ENCODE peak calls at places on chromosomes 13 and 19, in nine cellular contexts. N, E, S, Z, Q, W, L, K and U are unnamed samples.
A peak's percentile ranks its signal among the peaks of the same experiment; 100 is the strongest.

GRCh38 chr13:31908696-31909386 is 122.7 kb upstream of the FRY start:
- DNase-seq in N (no peak), E (no peak), S (no peak), Z (no peak), Q (no peak), W (no peak), L (no peak), K (no peak), U (no peak)

GRCh38 chr13:45396548-45397095 is 21.6 kb downstream of the SLC25A30 start:
- DNase-seq in N (no peak), E (no peak), S (no peak), Z (no peak), Q (no peak), W (no peak), L (no peak), K (no peak), U (no peak)

GRCh38 chr19:6794817-6795431 is 22.4 kb downstream of the VAV1 start:
- DNase-seq in N (no peak), E (no peak), S (no peak), Z (no peak), Q (no peak), W (no peak), L (no peak), K (no peak), U (no peak)

GRCh38 chr19:34556500-34556899 is 74.9 kb downstream of the WTIP start:
- DNase-seq in N (no peak), E (peak; percentile 45), S (no peak), Z (peak; percentile 77), Q (no peak), W (no peak), L (peak; percentile 65), K (no peak), U (no peak)

GRCh38 chr13:36432106-36432544 is at the start of gene CCNA1:
- DNase-seq in N (no peak), E (no peak), S (no peak), Z (peak; percentile 42), Q (no peak), W (peak; percentile 23), L (peak; percentile 92), K (no peak), U (no peak)

GRCh38 chr13:40228486-40228885 is 438.0 kb downstream of the FOXO1 start:
- DNase-seq in N (peak; percentile 35), E (no peak), S (no peak), Z (peak; percentile 45), Q (no peak), W (peak; percentile 68), L (no peak), K (no peak), U (no peak)

GRCh38 chr13:101489635-101490034 is 37.2 kb downstream of the ITGBL1 start:
- DNase-seq in N (no peak), E (no peak), S (no peak), Z (no peak), Q (no peak), W (no peak), L (no peak), K (no peak), U (no peak)

GRCh38 chr13:48896312-48896711 is 79.4 kb upstream of the FNDC3A start:
- DNase-seq in N (no peak), E (no peak), S (no peak), Z (peak; percentile 84), Q (no peak), W (no peak), L (no peak), K (no peak), U (no peak)

GRCh38 chr19:47240996-47241918 is 10.3 kb upstream of the BBC3 start:
- DNase-seq in N (no peak), E (peak; percentile 88), S (peak; percentile 89), Z (peak; percentile 71), Q (peak; percentile 79), W (peak; percentile 86), L (peak; percentile 74), K (peak; percentile 59), U (no peak)

GRCh38 chr13:79501538-79502232 is 20.7 kb downstream of the NDFIP2 start:
- DNase-seq in N (no peak), E (no peak), S (no peak), Z (peak; percentile 38), Q (no peak), W (no peak), L (no peak), K (no peak), U (no peak)

GRCh38 chr19:57807541-57807940 is 7.2 kb downstream of the ZNF552 start:
- DNase-seq in N (no peak), E (no peak), S (no peak), Z (peak; percentile 55), Q (no peak), W (no peak), L (no peak), K (no peak), U (no peak)

GRCh38 chr19:5895409-5895808 is 8.2 kb downstream of the NDUFA11 start:
- DNase-seq in N (no peak), E (no peak), S (no peak), Z (no peak), Q (no peak), W (no peak), L (no peak), K (no peak), U (no peak)

GRCh38 chr19:9674669-9675357 is at the start of gene ZNF562:
- DNase-seq in N (peak; percentile 52), E (peak; percentile 93), S (peak; percentile 90), Z (peak; percentile 86), Q (peak; percentile 79), W (peak; percentile 85), L (peak; percentile 6), K (peak; percentile 84), U (peak; percentile 72)

GRCh38 chr13:34506796-34507195 is 435.3 kb upstream of the NBEA start:
- DNase-seq in N (no peak), E (no peak), S (no peak), Z (no peak), Q (no peak), W (no peak), L (peak; percentile 18), K (no peak), U (no peak)

GRCh38 chr13:21164631-21165030 is 11.7 kb downstream of the SKA3 start:
- DNase-seq in N (no peak), E (no peak), S (no peak), Z (peak; percentile 55), Q (no peak), W (no peak), L (no peak), K (no peak), U (no peak)

GRCh38 chr19:45340232-45340898 is at the start of gene KLC3:
- DNase-seq in N (no peak), E (peak; percentile 66), S (peak; percentile 68), Z (no peak), Q (no peak), W (no peak), L (peak; percentile 76), K (no peak), U (no peak)

GRCh38 chr13:94556016-94556415 is 39.9 kb downstream of the TGDS start:
- DNase-seq in N (no peak), E (no peak), S (no peak), Z (no peak), Q (no peak), W (no peak), L (no peak), K (no peak), U (no peak)

GRCh38 chr13:22196777-22197176 is 525.9 kb downstream of the FGF9 start:
- DNase-seq in N (no peak), E (no peak), S (no peak), Z (no peak), Q (no peak), W (no peak), L (no peak), K (no peak), U (no peak)

GRCh38 chr19:10553943-10554381 is 10.3 kb downstream of the ATG4D start:
- DNase-seq in N (no peak), E (peak; percentile 30), S (no peak), Z (no peak), Q (peak; percentile 45), W (no peak), L (no peak), K (no peak), U (no peak)

GRCh38 chr19:54556194-54556593 is 17.4 kb upstream of the LILRA2 start:
- DNase-seq in N (no peak), E (no peak), S (no peak), Z (no peak), Q (no peak), W (no peak), L (no peak), K (no peak), U (no peak)

GRCh38 chr19:39379865-39380399 is 11.0 kb downstream of the PAF1 start:
- DNase-seq in N (no peak), E (no peak), S (no peak), Z (no peak), Q (no peak), W (no peak), L (no peak), K (no peak), U (no peak)
- TF ChIP-seq CTCF in N (no peak), E (no peak), S (no peak), Z (no peak), Q (no peak), W (no peak), L (no peak), K (no peak), U (no peak)

GRCh38 chr19:1261512-1261862 is 7.6 kb upstream of the CIRBP start:
- DNase-seq in N (no peak), E (no peak), S (no peak), Z (no peak), Q (no peak), W (no peak), L (peak; percentile 81), K (no peak), U (no peak)
- H3K4me3 ChIP-seq in N (peak overlapping the region; percentile 60), E (peak overlapping the region; percentile 54), S (peak overlapping the region; percentile 65), Z (peak overlapping the region; percentile 49), Q (peak overlapping the region; percentile 70), W (peak overlapping the region; percentile 48), L (peak overlapping the region; percentile 73), K (peak overlapping the region; percentile 52), U (peak overlapping the region; percentile 53)

DNA sequence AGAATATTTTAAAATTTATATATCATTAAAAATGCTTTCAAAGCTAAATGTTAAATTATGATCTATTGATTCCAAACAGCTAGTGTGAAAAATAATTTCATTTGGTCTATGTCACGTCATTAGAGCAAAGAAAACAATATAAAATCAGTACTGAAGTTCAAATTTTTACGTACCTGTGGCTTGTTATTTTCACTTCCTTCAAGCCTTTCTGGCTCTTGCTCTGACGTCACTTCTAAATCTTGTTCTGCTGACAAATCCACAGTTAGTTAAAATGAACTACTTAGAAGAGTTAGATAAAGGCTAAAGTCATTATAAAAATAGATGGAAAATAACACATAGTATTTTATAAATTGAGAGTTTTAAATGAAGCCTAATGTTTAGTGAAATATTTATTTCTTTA is 147.7 kb upstream of the TUBA3C start:
- DNase-seq in N (no peak), E (no peak), S (no peak), Z (no peak), Q (no peak), W (no peak), L (no peak), K (no peak), U (no peak)
- TF ChIP-seq CTCF in N (no peak), E (no peak), S (no peak), Z (no peak), Q (no peak), W (no peak), L (no peak), K (no peak), U (no peak)

GRCh38 chr19:51594774-51595109 is 23.7 kb downstream of the ZNF175 start:
- DNase-seq in N (no peak), E (no peak), S (no peak), Z (no peak), Q (no peak), W (no peak), L (no peak), K (no peak), U (no peak)
- H3K4me3 ChIP-seq in N (peak overlapping the region; percentile 58), E (no peak overlapping the region), S (peak overlapping the region; percentile 65), Z (peak overlapping the region; percentile 72), Q (peak overlapping the region; percentile 70), W (peak overlapping the region; percentile 60), L (peak overlapping the region; percentile 56), K (peak overlapping the region; percentile 63), U (peak overlapping the region; percentile 59)